ENCODE peak calls at places on chromosomes 2 and 18, in eight cellular contexts. Y is H54; I is hepatic stellate cell; C is ovary; S is CD4-positive, alpha-beta T cell; U is activated CD4-positive, alpha-beta T cell treated with anti-CD3 and anti-CD28 coated beads for 36 hours; K is GM04504; D is activated CD8-positive, alpha-beta T cell treated with anti-CD3 and anti-CD28 coated beads, Interleukin-2, amount 10 ng/mL, durations not matched to agents 7 days and 5 days. L is an unnamed sample.

GRCh38 chr2:75632091-75632704 is 14.4 kb upstream of the MRPL19 start:
- DNase-seq in Y (no peak), I (no peak), C (no peak), S (no peak), U (no peak), K (peak; percentile 47), D (no peak), L (no peak)

GRCh38 chr2:48445091-48445725 is 84.7 kb upstream of the STON1 start:
- DNase-seq in Y (no peak), I (no peak), C (no peak), S (no peak), U (no peak), K (no peak), D (no peak), L (no peak)

GRCh38 chr2:10312437-10312957 is 9.8 kb downstream of the HPCAL1 start:
- DNase-seq in Y (no peak), I (no peak), C (no peak), S (no peak), U (no peak), K (no peak), D (no peak), L (no peak)

GRCh38 chr2:69926849-69927515 is 12.1 kb downstream of the MXD1 start:
- DNase-seq in Y (no peak), I (no peak), C (no peak), S (no peak), U (no peak), K (no peak), D (no peak), L (no peak)

GRCh38 chr18:35362531-35362930 is 14.6 kb downstream of the ZNF396 start:
- DNase-seq in Y (no peak), I (no peak), C (no peak), S (no peak), U (no peak), K (no peak), D (no peak), L (no peak)

GRCh38 chr2:36058953-36059352 is 296.6 kb upstream of the CRIM1 start:
- DNase-seq in Y (peak; percentile 2), I (no peak), C (no peak), S (no peak), U (no peak), K (no peak), D (no peak), L (no peak)

GRCh38 chr18:23141022-23141999 is 6.0 kb downstream of the CABLES1 start:
- DNase-seq in Y (no peak), I (no peak), C (peak; percentile 34), S (no peak), U (no peak), K (no peak), D (no peak), L (peak; percentile 60)

GRCh38 chr2:169799555-169799954 is 884 bp downstream of the SSB start:
- DNase-seq in Y (no peak), I (no peak), C (no peak), S (no peak), U (no peak), K (no peak), D (peak; percentile 29), L (no peak)

GRCh38 chr2:44777542-44777941 is 164.0 kb upstream of the SIX3 start:
- DNase-seq in Y (no peak), I (peak; percentile 31), C (no peak), S (no peak), U (peak; percentile 43), K (no peak), D (no peak), L (no peak)

GRCh38 chr18:4207383-4207782 is 247.7 kb downstream of the DLGAP1 start:
- DNase-seq in Y (no peak), I (no peak), C (no peak), S (no peak), U (no peak), K (no peak), D (no peak), L (no peak)

GRCh38 chr18:25164837-25165791 is 186.9 kb downstream of the ZNF521 start:
- DNase-seq in Y (no peak), I (peak; percentile 14), C (peak; percentile 12), S (no peak), U (peak; percentile 7), K (peak; percentile 9), D (no peak), L (no peak)

GRCh38 chr2:108958002-108958401 is 31.0 kb downstream of the EDAR start:
- DNase-seq in Y (no peak), I (no peak), C (no peak), S (no peak), U (no peak), K (no peak), D (no peak), L (no peak)

GRCh38 chr2:148658807-148659722 is 14.5 kb downstream of the EPC2 start:
- DNase-seq in Y (no peak), I (peak; percentile 18), C (no peak), S (no peak), U (no peak), K (no peak), D (no peak), L (no peak)

GRCh38 chr2:186848873-186849578 is at the start of gene ZSWIM2:
- DNase-seq in Y (peak; percentile 32), I (peak; percentile 52), C (peak; percentile 38), S (no peak), U (peak; percentile 63), K (peak; percentile 86), D (peak; percentile 29), L (peak; percentile 36)